ENCODE peak calls at places on chromosomes 11 and 22, in nine cellular contexts. One of them, this sample, is unnamed.

GRCh38 chr11:1896895-1897294 is 5.2 kb upstream of the PRR33 start:
- DNase-seq in glutamatergic neuron: no peak
- DNase-seq in SJSA1: no peak
- DNase-seq in cardiac fibroblast: no peak
- DNase-seq in ureter: no peak
- DNase-seq in NB4: no peak
- DNase-seq in foreskin melanocyte: no peak
- DNase-seq in upper lobe of right lung: no peak
- DNase-seq in germinal center: no peak
- DNase-seq in this sample: no peak

GRCh38 chr11:130162733-130163132 is 3.2 kb downstream of the ST14 start:
- DNase-seq in germinal center: no peak
- DNase-seq in ureter: no peak
- DNase-seq in foreskin melanocyte: no peak
- DNase-seq in SJSA1: no peak
- DNase-seq in cardiac fibroblast: peak; percentile 26
- DNase-seq in glutamatergic neuron: no peak
- DNase-seq in upper lobe of right lung: no peak
- DNase-seq in NB4: peak; percentile 90
- DNase-seq in this sample: no peak

GRCh38 chr22:43308451-43309235 is 34.5 kb downstream of the SCUBE1 start:
- DNase-seq in upper lobe of right lung: no peak
- DNase-seq in cardiac fibroblast: no peak
- DNase-seq in ureter: no peak
- DNase-seq in foreskin melanocyte: no peak
- DNase-seq in SJSA1: no peak
- DNase-seq in germinal center: no peak
- DNase-seq in NB4: no peak
- DNase-seq in glutamatergic neuron: no peak
- DNase-seq in this sample: no peak

GRCh38 chr11:31779268-31779879 is 31.7 kb downstream of the PAX6 start:
- DNase-seq in germinal center: no peak
- DNase-seq in foreskin melanocyte: no peak
- DNase-seq in NB4: no peak
- DNase-seq in cardiac fibroblast: no peak
- DNase-seq in glutamatergic neuron: no peak
- DNase-seq in upper lobe of right lung: no peak
- DNase-seq in SJSA1: no peak
- DNase-seq in ureter: no peak
- DNase-seq in this sample: no peak

GRCh38 chr11:97069160-97069559 is 679.3 kb downstream of the JRKL start:
- DNase-seq in ureter: no peak
- DNase-seq in NB4: no peak
- DNase-seq in cardiac fibroblast: no peak
- DNase-seq in SJSA1: no peak
- DNase-seq in germinal center: no peak
- DNase-seq in glutamatergic neuron: no peak
- DNase-seq in foreskin melanocyte: no peak
- DNase-seq in upper lobe of right lung: no peak
- DNase-seq in this sample: no peak

GRCh38 chr11:16604784-16605439 is 133.5 kb upstream of the C11orf58 start:
- DNase-seq in upper lobe of right lung: peak; percentile 82
- DNase-seq in ureter: no peak
- DNase-seq in glutamatergic neuron: peak; percentile 62
- DNase-seq in NB4: peak; percentile 29
- DNase-seq in germinal center: peak; percentile 28
- DNase-seq in foreskin melanocyte: peak; percentile 35
- DNase-seq in SJSA1: peak; percentile 73
- DNase-seq in cardiac fibroblast: peak; percentile 49
- DNase-seq in this sample: no peak

GRCh38 chr11:35304393-35304790 is 115.0 kb downstream of the SLC1A2 start:
- DNase-seq in glutamatergic neuron: no peak
- DNase-seq in SJSA1: no peak
- DNase-seq in foreskin melanocyte: no peak
- DNase-seq in ureter: no peak
- DNase-seq in cardiac fibroblast: peak; percentile 60
- DNase-seq in upper lobe of right lung: no peak
- DNase-seq in germinal center: no peak
- DNase-seq in NB4: no peak
- DNase-seq in this sample: no peak

GRCh38 chr22:17398159-17398558 is 28.9 kb downstream of the CECR2 start:
- DNase-seq in germinal center: no peak
- DNase-seq in upper lobe of right lung: no peak
- DNase-seq in foreskin melanocyte: no peak
- DNase-seq in NB4: no peak
- DNase-seq in SJSA1: no peak
- DNase-seq in cardiac fibroblast: no peak
- DNase-seq in ureter: no peak
- DNase-seq in glutamatergic neuron: no peak
- DNase-seq in this sample: no peak

GRCh38 chr11:23359297-23359696 is 499.0 kb upstream of the CCDC179 start:
- DNase-seq in foreskin melanocyte: peak; percentile 76
- DNase-seq in ureter: no peak
- DNase-seq in upper lobe of right lung: no peak
- DNase-seq in SJSA1: no peak
- DNase-seq in germinal center: no peak
- DNase-seq in glutamatergic neuron: no peak
- DNase-seq in cardiac fibroblast: peak; percentile 61
- DNase-seq in NB4: no peak
- DNase-seq in this sample: no peak

GRCh38 chr11:66857234-66857926 is 516 bp downstream of the LRFN4 start:
- DNase-seq in ureter: no peak
- DNase-seq in germinal center: no peak
- DNase-seq in SJSA1: no peak
- DNase-seq in cardiac fibroblast: no peak
- DNase-seq in NB4: peak; percentile 57
- DNase-seq in foreskin melanocyte: no peak
- DNase-seq in upper lobe of right lung: no peak
- DNase-seq in glutamatergic neuron: no peak
- DNase-seq in this sample: no peak

GRCh38 chr11:16883179-16883578 is 131.0 kb downstream of the PLEKHA7 start:
- DNase-seq in foreskin melanocyte: no peak
- DNase-seq in NB4: peak; percentile 13
- DNase-seq in cardiac fibroblast: no peak
- DNase-seq in glutamatergic neuron: no peak
- DNase-seq in upper lobe of right lung: no peak
- DNase-seq in SJSA1: no peak
- DNase-seq in germinal center: no peak
- DNase-seq in ureter: peak; percentile 57
- DNase-seq in this sample: no peak

GRCh38 chr22:41564563-41564962 is 3.8 kb downstream of the CSDC2 start:
- DNase-seq in NB4: no peak
- DNase-seq in upper lobe of right lung: no peak
- DNase-seq in glutamatergic neuron: no peak
- DNase-seq in ureter: no peak
- DNase-seq in cardiac fibroblast: no peak
- DNase-seq in foreskin melanocyte: no peak
- DNase-seq in germinal center: no peak
- DNase-seq in SJSA1: no peak
- DNase-seq in this sample: no peak

GRCh38 chr22:29737251-29738117 is 17.7 kb downstream of the CABP7 start:
- DNase-seq in SJSA1: no peak
- DNase-seq in germinal center: no peak
- DNase-seq in NB4: no peak
- DNase-seq in upper lobe of right lung: peak; percentile 61
- DNase-seq in ureter: no peak
- DNase-seq in glutamatergic neuron: no peak
- DNase-seq in cardiac fibroblast: peak; percentile 8
- DNase-seq in foreskin melanocyte: no peak
- DNase-seq in this sample: no peak

GRCh38 chr11:9664276-9665171 is 647 bp downstream of the SWAP70 start:
- DNase-seq in NB4: peak; percentile 68
- DNase-seq in foreskin melanocyte: peak; percentile 67
- DNase-seq in upper lobe of right lung: peak; percentile 69
- DNase-seq in germinal center: no peak
- DNase-seq in SJSA1: peak; percentile 68
- DNase-seq in glutamatergic neuron: no peak
- DNase-seq in ureter: peak; percentile 63
- DNase-seq in cardiac fibroblast: peak; percentile 61
- DNase-seq in this sample: no peak

GRCh38 chr11:115257286-115258077 is 246.7 kb downstream of the CADM1 start:
- DNase-seq in foreskin melanocyte: no peak
- DNase-seq in germinal center: no peak
- DNase-seq in upper lobe of right lung: no peak
- DNase-seq in ureter: no peak
- DNase-seq in SJSA1: no peak
- DNase-seq in cardiac fibroblast: no peak
- DNase-seq in glutamatergic neuron: no peak
- DNase-seq in NB4: no peak
- DNase-seq in this sample: no peak

GRCh38 chr22:21674611-21675010 is 8.8 kb downstream of the PPIL2 start:
- DNase-seq in foreskin melanocyte: no peak
- DNase-seq in cardiac fibroblast: no peak
- DNase-seq in NB4: no peak
- DNase-seq in upper lobe of right lung: no peak
- DNase-seq in SJSA1: no peak
- DNase-seq in glutamatergic neuron: no peak
- DNase-seq in ureter: no peak
- DNase-seq in germinal center: no peak
- DNase-seq in this sample: no peak

GRCh38 chr11:57406337-57406904 is 16.0 kb upstream of the PRG2 start:
- DNase-seq in SJSA1: no peak
- DNase-seq in glutamatergic neuron: no peak
- DNase-seq in upper lobe of right lung: no peak
- DNase-seq in cardiac fibroblast: peak; percentile 46
- DNase-seq in NB4: peak; percentile 79
- DNase-seq in ureter: no peak
- DNase-seq in foreskin melanocyte: no peak
- DNase-seq in germinal center: no peak
- DNase-seq in this sample: no peak

This sample was measured in NCI-H1930.